ENCODE peak calls at places on chromosomes 3 and 15, in eight cellular contexts. H is occipital lobe; Y is ovary; B is caudate nucleus; R is Jurkat, Clone E6-1; C is Peyer's patch; K is iPS DF 19.7; U is activated CD4-positive, CD25-positive, alpha-beta regulatory T cell treated with anti-CD3 and anti-CD28 coated beads, Interleukin-2, amount 50 U/mL, for 72 hours. F is an unnamed sample.

GRCh38 chr3:177725165-177725564 is 527.9 kb upstream of the TBL1XR1 start:
- DNase-seq in H (no peak), Y (no peak), B (no peak), R (no peak), C (no peak), K (no peak), U (no peak), F (no peak)

GRCh38 chr3:131107637-131108433 is 81.2 kb downstream of the NEK11 start:
- DNase-seq in H (no peak), Y (no peak), B (no peak), R (no peak), C (no peak), K (no peak), U (no peak), F (no peak)

GRCh38 chr15:85831415-85832113 is 36.8 kb upstream of the KLHL25 start:
- DNase-seq in H (peak), Y (peak), B (peak), R (peak), C (peak), K (no peak), U (no peak), F (peak)

GRCh38 chr3:17175187-17175839 is 290.6 kb downstream of the PLCL2 start:
- DNase-seq in H (no peak), Y (no peak), B (no peak), R (no peak), C (no peak), K (no peak), U (no peak), F (no peak)

GRCh38 chr3:186237915-186238314 is 124.1 kb downstream of the DGKG start:
- DNase-seq in H (no peak), Y (no peak), B (no peak), R (no peak), C (no peak), K (no peak), U (no peak), F (no peak)

GRCh38 chr3:112042842-112043280 is 8.3 kb downstream of the TMPRSS7 start:
- DNase-seq in H (no peak), Y (no peak), B (no peak), R (no peak), C (no peak), K (no peak), U (no peak), F (no peak)

GRCh38 chr3:54857343-54857742 is 70.5 kb downstream of the LRTM1 start:
- DNase-seq in H (no peak), Y (no peak), B (no peak), R (no peak), C (no peak), K (no peak), U (no peak), F (no peak)

GRCh38 chr3:97823503-97824004 is 1.7 kb downstream of the CRYBG3 start:
- DNase-seq in H (no peak), Y (no peak), B (peak), R (no peak), C (no peak), K (no peak), U (no peak), F (no peak)

GRCh38 chr3:36876181-36876936 is 68.5 kb downstream of the TRANK1 start:
- DNase-seq in H (no peak), Y (no peak), B (no peak), R (peak), C (no peak), K (no peak), U (no peak), F (no peak)

GRCh38 chr15:57436961-57437360 is 60.7 kb downstream of the CGNL1 start:
- DNase-seq in H (no peak), Y (no peak), B (no peak), R (no peak), C (no peak), K (no peak), U (no peak), F (no peak)

GRCh38 chr15:94743668-94744067 is 512.3 kb downstream of the MCTP2 start:
- DNase-seq in H (no peak), Y (no peak), B (no peak), R (no peak), C (no peak), K (no peak), U (no peak), F (no peak)

GRCh38 chr3:165383381-165383780 is 187.2 kb upstream of the SLITRK3 start:
- DNase-seq in H (no peak), Y (no peak), B (no peak), R (no peak), C (no peak), K (no peak), U (no peak), F (no peak)

GRCh38 chr3:48088056-48088748 is 72.0 kb upstream of the MAP4 start:
- DNase-seq in H (no peak), Y (no peak), B (no peak), R (peak), C (no peak), K (no peak), U (no peak), F (no peak)

GRCh38 chr15:63251701-63252100 is 25.7 kb upstream of the APH1B start:
- DNase-seq in H (no peak), Y (no peak), B (no peak), R (no peak), C (no peak), K (no peak), U (no peak), F (no peak)

GRCh38 chr3:61807865-61808276 is 246.5 kb downstream of the PTPRG start:
- DNase-seq in H (no peak), Y (no peak), B (no peak), R (no peak), C (no peak), K (no peak), U (no peak), F (no peak)

GRCh38 chr3:54067060-54067459 is 55.3 kb upstream of the CACNA2D3 start:
- DNase-seq in H (no peak), Y (no peak), B (peak), R (no peak), C (no peak), K (no peak), U (no peak), F (no peak)

GRCh38 chr15:45510758-45511280 is 11.7 kb downstream of the SLC30A4 start:
- DNase-seq in H (no peak), Y (no peak), B (no peak), R (no peak), C (no peak), K (no peak), U (no peak), F (no peak)

GRCh38 chr3:39502838-39503145 is 35.3 kb downstream of the MOBP start:
- DNase-seq in H (no peak), Y (no peak), B (no peak), R (no peak), C (no peak), K (no peak), U (no peak), F (no peak)

GRCh38 chr3:30232142-30232541 is 374.3 kb upstream of the TGFBR2 start:
- DNase-seq in H (no peak), Y (no peak), B (no peak), R (no peak), C (no peak), K (no peak), U (no peak), F (peak)

GRCh38 chr15:34993413-34993812 is 5.3 kb upstream of the ZNF770 start:
- DNase-seq in H (no peak), Y (no peak), B (no peak), R (no peak), C (no peak), K (no peak), U (no peak), F (no peak)

GRCh38 chr15:77768107-77768506 is 135.4 kb upstream of the LINGO1 start:
- DNase-seq in H (no peak), Y (no peak), B (no peak), R (no peak), C (no peak), K (no peak), U (no peak), F (no peak)

GRCh38 chr15:83435202-83435601 is 11.9 kb upstream of the SH3GL3 start:
- DNase-seq in H (no peak), Y (no peak), B (no peak), R (no peak), C (no peak), K (no peak), U (no peak), F (no peak)

GRCh38 chr3:113685124-113685523 is 11.3 kb downstream of the USF3 start:
- DNase-seq in H (no peak), Y (no peak), B (no peak), R (no peak), C (no peak), K (no peak), U (no peak), F (no peak)

GRCh38 chr3:43014216-43014615 is 35.1 kb downstream of the GASK1A start:
- DNase-seq in H (no peak), Y (no peak), B (no peak), R (no peak), C (no peak), K (no peak), U (no peak), F (no peak)

GRCh38 chr3:78804251-78805037 is 963.4 kb downstream of the ROBO1 start:
- DNase-seq in H (no peak), Y (no peak), B (no peak), R (no peak), C (no peak), K (no peak), U (no peak), F (peak)

GRCh38 chr15:20645956-20646355 is 104.4 kb upstream of the GOLGA6L6 start:
- DNase-seq in H (no peak), Y (no peak), B (no peak), R (no peak), C (no peak), K (no peak), U (no peak), F (no peak)

GRCh38 chr3:196076721-196077120 is 5.2 kb downstream of the TFRC start:
- DNase-seq in H (no peak), Y (no peak), B (no peak), R (no peak), C (no peak), K (no peak), U (no peak), F (no peak)

GRCh38 chr3:133532951-133533350 is 40.5 kb upstream of the CDV3 start:
- DNase-seq in H (no peak), Y (no peak), B (no peak), R (no peak), C (no peak), K (no peak), U (no peak), F (no peak)

GRCh38 chr15:39312984-39313383 is 267.9 kb upstream of the THBS1 start:
- DNase-seq in H (no peak), Y (no peak), B (no peak), R (peak), C (peak), K (peak), U (no peak), F (no peak)

GRCh38 chr3:21524113-21524512 is 226.9 kb downstream of the ZNF385D start:
- DNase-seq in H (no peak), Y (no peak), B (no peak), R (no peak), C (no peak), K (no peak), U (no peak), F (no peak)

GRCh38 chr3:111723293-111723963 is 128.3 kb upstream of the ZBED2 start:
- DNase-seq in H (no peak), Y (no peak), B (no peak), R (no peak), C (no peak), K (no peak), U (no peak), F (no peak)

GRCh38 chr3:85387913-85388510 is 429.2 kb downstream of the CADM2 start:
- DNase-seq in H (no peak), Y (no peak), B (no peak), R (no peak), C (no peak), K (no peak), U (no peak), F (no peak)

GRCh38 chr3:10353661-10354372 is 32.9 kb upstream of the SEC13 start:
- DNase-seq in H (no peak), Y (no peak), B (no peak), R (no peak), C (no peak), K (no peak), U (no peak), F (no peak)

GRCh38 chr15:90266485-90266884 is 1.0 kb downstream of the NGRN start:
- DNase-seq in H (no peak), Y (no peak), B (no peak), R (no peak), C (no peak), K (no peak), U (no peak), F (no peak)

GRCh38 chr15:99239545-99240198 is 9.7 kb downstream of the TTC23 start:
- DNase-seq in H (no peak), Y (no peak), B (no peak), R (no peak), C (no peak), K (no peak), U (no peak), F (no peak)

GRCh38 chr15:25060472-25060803 is 105.7 kb downstream of the SNRPN start:
- DNase-seq in H (no peak), Y (no peak), B (no peak), R (no peak), C (peak), K (no peak), U (no peak), F (peak)

GRCh38 chr3:141454055-141454454 is 32.8 kb upstream of the RASA2 start:
- DNase-seq in H (no peak), Y (no peak), B (no peak), R (no peak), C (no peak), K (no peak), U (no peak), F (no peak)